ENCODE peak calls at places on chromosomes 13 and 19, in eight cellular contexts. U is prostate gland, C is body of pancreas, R is uterus, J is heart left ventricle, P is adrenal gland, K is Peyer's patch, G is K562. X is an unnamed sample.
A peak's percentile ranks its signal among the peaks of the same experiment; 100 is the strongest.

GRCh38 chr19:7507884-7508283 is 8.0 kb upstream of the ZNF358 start:
- DNase-seq in U (no peak), C (peak; percentile 71), R (no peak), J (peak; percentile 85), P (peak; percentile 99), K (peak; percentile 34), G (peak; percentile 91), X (peak; percentile 46)

GRCh38 chr13:89951341-89951740 is 1396.1 kb upstream of the MIR17HG start:
- DNase-seq in U (no peak), C (no peak), R (no peak), J (peak; percentile 26), P (no peak), K (no peak), G (no peak), X (no peak)

GRCh38 chr19:41916033-41916424 is 12.2 kb downstream of the ERFL start:
- DNase-seq in U (no peak), C (no peak), R (no peak), J (no peak), P (no peak), K (no peak), G (no peak), X (no peak)

GRCh38 chr13:102830646-102831045 is 15.2 kb upstream of the ERCC5 start:
- DNase-seq in U (peak; percentile 26), C (peak; percentile 24), R (no peak), J (no peak), P (peak; percentile 58), K (no peak), G (no peak), X (no peak)

GRCh38 chr19:32101206-32101605 is 244.2 kb upstream of the ZNF507 start:
- DNase-seq in U (no peak), C (no peak), R (no peak), J (no peak), P (no peak), K (no peak), G (no peak), X (no peak)

GRCh38 chr19:16739546-16739945 is 19.9 kb downstream of the NWD1 start:
- DNase-seq in U (no peak), C (no peak), R (no peak), J (no peak), P (no peak), K (no peak), G (no peak), X (no peak)

GRCh38 chr13:94323746-94324408 is 155.6 kb downstream of the DCT start:
- DNase-seq in U (no peak), C (no peak), R (no peak), J (no peak), P (no peak), K (peak; percentile 43), G (no peak), X (no peak)

GRCh38 chr13:90420683-90421082 is 926.8 kb upstream of the MIR17HG start:
- DNase-seq in U (no peak), C (no peak), R (no peak), J (no peak), P (no peak), K (no peak), G (no peak), X (no peak)

GRCh38 chr19:49857834-49858590 is 7.1 kb downstream of the PTOV1 start:
- DNase-seq in U (no peak), C (no peak), R (peak; percentile 26), J (no peak), P (peak; percentile 70), K (no peak), G (no peak), X (peak; percentile 55)

GRCh38 chr19:17796838-17797168 is 1.9 kb downstream of the B3GNT3 start:
- DNase-seq in U (no peak), C (no peak), R (no peak), J (no peak), P (no peak), K (no peak), G (no peak), X (no peak)
- H3K36me3 ChIP-seq in U (no peaks in the 10 kb centered on the region), C (no peaks in the 10 kb centered on the region), R (no peaks in the 10 kb centered on the region), J (no peaks in the 10 kb centered on the region), P (no peaks in the 10 kb centered on the region), K (no peaks in the 10 kb centered on the region), G (no peaks in the 10 kb centered on the region), X (no peaks in the 10 kb centered on the region)

DNA sequence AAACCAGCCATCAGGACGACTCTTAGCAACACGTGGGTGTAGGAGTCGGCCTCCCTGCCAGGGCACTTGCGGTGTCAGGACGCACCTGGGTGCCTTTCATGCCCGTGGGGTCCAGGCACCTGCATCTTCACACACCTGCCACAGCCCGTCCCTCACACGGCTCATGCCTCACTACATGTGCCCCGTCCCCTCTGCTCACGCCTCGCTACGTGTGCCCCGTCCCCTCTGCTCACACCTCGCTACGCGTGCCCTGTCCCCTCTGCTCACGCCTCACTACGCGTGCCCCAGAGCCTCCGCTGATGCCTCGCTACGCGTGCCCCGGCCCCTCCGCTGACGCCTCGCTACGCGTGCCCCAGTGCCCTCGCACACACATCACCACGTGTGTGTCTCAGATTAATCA is 58.0 kb upstream of the F7 start:
- DNase-seq in U (no peak), C (no peak), R (no peak), J (peak; percentile 16), P (no peak), K (no peak), G (no peak), X (no peak)
- H3K9me3 ChIP-seq in U (no peaks in the 10 kb centered on the region), C (no peaks in the 10 kb centered on the region), R (no peaks in the 10 kb centered on the region), J (no peaks in the 10 kb centered on the region), P (no peaks in the 10 kb centered on the region), K (no peaks in the 10 kb centered on the region), G (no peaks in the 10 kb centered on the region), X (no peaks in the 10 kb centered on the region)

DNA sequence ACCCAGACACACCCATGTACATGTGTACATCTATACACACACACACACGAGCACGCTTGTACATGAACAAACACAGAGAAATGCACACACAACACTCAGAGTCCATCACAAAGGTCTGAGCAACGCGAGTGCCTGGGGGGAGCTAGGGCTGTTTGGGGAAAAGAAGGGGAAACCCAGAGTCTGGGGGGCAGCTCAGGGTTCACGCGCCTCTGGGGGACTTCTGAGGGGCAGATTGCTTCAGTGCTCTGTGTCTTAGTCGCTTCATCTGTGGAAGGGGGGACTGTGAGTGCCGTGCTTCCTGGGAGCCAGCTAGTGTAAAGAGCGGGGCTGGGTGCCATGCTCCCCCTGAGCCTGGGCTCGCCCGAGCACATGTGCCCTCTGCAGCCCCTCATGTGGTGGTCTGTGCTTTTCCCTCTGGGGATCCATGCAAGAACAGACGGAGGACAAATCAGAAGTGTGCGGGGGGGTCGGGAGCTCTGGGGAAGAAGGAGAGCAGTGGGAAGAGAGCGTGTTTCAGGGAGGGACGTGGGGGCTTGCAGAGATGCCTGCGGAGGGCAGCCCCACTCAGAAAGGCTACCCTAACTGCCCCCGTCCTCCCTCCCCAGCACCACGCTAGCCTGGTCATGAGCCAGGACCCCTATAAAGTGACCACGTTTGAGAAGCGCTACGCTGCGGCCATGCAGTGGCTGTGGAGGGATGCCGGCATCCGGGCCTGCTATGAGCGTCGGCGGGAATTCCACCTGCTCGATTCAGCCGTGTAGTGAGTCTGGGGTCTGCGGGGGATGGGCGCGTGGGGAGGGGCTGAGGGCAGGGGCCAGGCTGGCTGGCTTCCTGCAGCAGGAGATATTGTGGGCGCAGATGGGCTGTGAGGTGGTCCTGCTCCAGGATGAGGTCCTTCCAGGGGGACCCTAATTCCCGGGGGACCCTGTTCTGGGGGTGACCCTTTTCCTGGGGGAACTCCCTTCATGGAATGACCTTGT is 14.0 kb downstream of the GNA15 start:
- DNase-seq in U (no peak), C (no peak), R (no peak), J (peak; percentile 11), P (no peak), K (no peak), G (no peak), X (no peak)
- TF ChIP-seq POLR2A in U (no peak), C (no peak), R (no peak), J (no peak), P (no peak), K (no peak), G (no peak), X (no peak)

GRCh38 chr19:28318469-28319179 is 894.3 kb downstream of the UQCRFS1 start:
- DNase-seq in U (no peak), C (no peak), R (no peak), J (no peak), P (no peak), K (no peak), G (no peak), X (no peak)

GRCh38 chr19:28316464-28316863 is 896.5 kb downstream of the UQCRFS1 start:
- DNase-seq in U (no peak), C (no peak), R (no peak), J (no peak), P (no peak), K (no peak), G (no peak), X (no peak)

GRCh38 chr19:28319918-28320317 is 893.0 kb downstream of the UQCRFS1 start:
- DNase-seq in U (no peak), C (no peak), R (no peak), J (no peak), P (no peak), K (no peak), G (no peak), X (no peak)

GRCh38 chr19:28314771-28315170 is 898.2 kb downstream of the UQCRFS1 start:
- DNase-seq in U (no peak), C (no peak), R (no peak), J (no peak), P (no peak), K (no peak), G (no peak), X (no peak)

GRCh38 chr19:28319208-28319607 is 893.7 kb downstream of the UQCRFS1 start:
- DNase-seq in U (no peak), C (no peak), R (no peak), J (no peak), P (no peak), K (no peak), G (no peak), X (no peak)
- H3K36me3 ChIP-seq in U (no peaks in the 10 kb centered on the region), C (no peaks in the 10 kb centered on the region), R (no peaks in the 10 kb centered on the region), J (no peaks in the 10 kb centered on the region), P (no peaks in the 10 kb centered on the region), K (no peaks in the 10 kb centered on the region), G (no peaks in the 10 kb centered on the region), X (no peaks in the 10 kb centered on the region)

GRCh38 chr13:19179916-19180315 is 1.7 kb downstream of the TUBA3C start:
- DNase-seq in U (no peak), C (no peak), R (no peak), J (no peak), P (no peak), K (no peak), G (no peak), X (no peak)
- H3K9me3 ChIP-seq in U (no peaks in the 10 kb centered on the region), C (no peaks in the 10 kb centered on the region), R (no peaks in the 10 kb centered on the region), J (no peaks in the 10 kb centered on the region), P (no peaks in the 10 kb centered on the region), K (no peaks in the 10 kb centered on the region), G (no peaks in the 10 kb centered on the region), X (no peaks in the 10 kb centered on the region)

X was measured in thyroid gland.